ENCODE peak calls at places on chromosome 5, in six cellular contexts. I is NCI-H446 treated with DMSO at 0.1 percent for 48 hours, L is RWPE2, O is iris pigment epithelial cell, E is lung, G is foreskin fibroblast. X is an unnamed sample.
A peak's percentile ranks its signal among the peaks of the same experiment; 100 is the strongest.

GRCh38 chr5:153883829-153884228 is 154.9 kb downstream of the FAM114A2 start:
- DNase-seq in I (no peak), L (no peak), O (peak; percentile 54), E (no peak), G (peak; percentile 90), X (no peak)

GRCh38 chr5:11037941-11038340 is 276.9 kb upstream of the DAP start:
- DNase-seq in I (no peak), L (no peak), O (no peak), E (no peak), G (no peak), X (no peak)

GRCh38 chr5:1222621-1223277 is 2.4 kb upstream of the SLC6A18 start:
- DNase-seq in I (no peak), L (no peak), O (no peak), E (no peak), G (no peak), X (no peak)

GRCh38 chr5:169412858-169413257 is 111.9 kb upstream of the SLIT3 start:
- DNase-seq in I (no peak), L (no peak), O (no peak), E (no peak), G (no peak), X (no peak)

GRCh38 chr5:172903790-172904189 is 55.4 kb upstream of the RPL26L1 start:
- DNase-seq in I (peak; percentile 7), L (peak; percentile 96), O (peak; percentile 95), E (no peak), G (peak; percentile 93), X (peak; percentile 70)

GRCh38 chr5:108818613-108819272 is 71.0 kb downstream of the FER start:
- DNase-seq in I (no peak), L (no peak), O (peak; percentile 80), E (no peak), G (peak; percentile 27), X (no peak)

GRCh38 chr5:171419663-171420428 is 399 bp downstream of the FGF18 start:
- DNase-seq in I (no peak), L (peak; percentile 74), O (peak; percentile 53), E (no peak), G (peak; percentile 22), X (no peak)

GRCh38 chr5:131068893-131069643 is 96.0 kb downstream of the HINT1 start:
- DNase-seq in I (no peak), L (no peak), O (no peak), E (no peak), G (no peak), X (no peak)

GRCh38 chr5:73507062-73507461 is 8.8 kb downstream of the BTF3 start:
- DNase-seq in I (no peak), L (no peak), O (no peak), E (no peak), G (no peak), X (no peak)